ENCODE peak calls at places on chromosome 13, in five cellular contexts. A is OCI-LY7, H is bronchial epithelial cell, C is astrocyte, I is kidney. D is an unnamed sample.

GRCh38 chr13:33782631-33783030 is 35.3 kb upstream of the RFC3 start:
- DNase-seq in I (no peak), C (no peak), H (no peak), A (no peak), D (no peak)

GRCh38 chr13:32205426-32206096 is 109.6 kb downstream of the ZAR1L start:
- DNase-seq in H (no peak), I (no peak), A (no peak), C (no peak), D (no peak)

GRCh38 chr13:114008964-114009589 is 35.2 kb upstream of the C13orf46 start:
- DNase-seq in C (no peak), A (no peak), H (no peak), I (peak), D (no peak)

GRCh38 chr13:95626768-95627167 is 17.7 kb downstream of the DZIP1 start:
- DNase-seq in I (no peak), H (no peak), C (no peak), A (no peak), D (no peak)

GRCh38 chr13:79735228-79735627 is 254.3 kb downstream of the NDFIP2 start:
- DNase-seq in H (no peak), A (no peak), I (no peak), C (peak), D (peak)

GRCh38 chr13:49620170-49620621 is 8.1 kb upstream of the ARL11 start:
- DNase-seq in A (peak), H (no peak), C (no peak), I (no peak), D (no peak)

GRCh38 chr13:29704648-29705047 is 109.2 kb upstream of the SLC7A1 start:
- DNase-seq in H (no peak), C (no peak), I (no peak), A (no peak), D (peak)

GRCh38 chr13:80870186-80870585 is 529.3 kb upstream of the SPRY2 start:
- DNase-seq in A (no peak), I (no peak), C (no peak), H (peak), D (no peak)

GRCh38 chr13:32175307-32175706 is 139.9 kb downstream of the ZAR1L start:
- DNase-seq in A (no peak), I (no peak), H (no peak), C (no peak), D (peak)

GRCh38 chr13:46614582-46614981 is 61.6 kb downstream of the LRCH1 start:
- DNase-seq in A (no peak), I (no peak), H (peak), C (peak), D (no peak)

GRCh38 chr13:46617382-46617781 is 64.4 kb downstream of the LRCH1 start:
- DNase-seq in C (no peak), A (no peak), I (no peak), H (no peak), D (no peak)

GRCh38 chr13:46613409-46614049 is 60.6 kb downstream of the LRCH1 start:
- DNase-seq in I (no peak), C (no peak), A (no peak), H (no peak), D (no peak)

GRCh38 chr13:46617885-46618284 is 64.9 kb downstream of the LRCH1 start:
- DNase-seq in C (no peak), A (no peak), I (no peak), H (no peak), D (no peak)

GRCh38 chr13:46615888-46616531 is 63.0 kb downstream of the LRCH1 start:
- DNase-seq in H (no peak), A (no peak), C (no peak), I (no peak), D (no peak)
- H3K4me3 ChIP-seq in H (no peak), A (no peak), C (no peak), I (peak), D (peak)

DNA sequence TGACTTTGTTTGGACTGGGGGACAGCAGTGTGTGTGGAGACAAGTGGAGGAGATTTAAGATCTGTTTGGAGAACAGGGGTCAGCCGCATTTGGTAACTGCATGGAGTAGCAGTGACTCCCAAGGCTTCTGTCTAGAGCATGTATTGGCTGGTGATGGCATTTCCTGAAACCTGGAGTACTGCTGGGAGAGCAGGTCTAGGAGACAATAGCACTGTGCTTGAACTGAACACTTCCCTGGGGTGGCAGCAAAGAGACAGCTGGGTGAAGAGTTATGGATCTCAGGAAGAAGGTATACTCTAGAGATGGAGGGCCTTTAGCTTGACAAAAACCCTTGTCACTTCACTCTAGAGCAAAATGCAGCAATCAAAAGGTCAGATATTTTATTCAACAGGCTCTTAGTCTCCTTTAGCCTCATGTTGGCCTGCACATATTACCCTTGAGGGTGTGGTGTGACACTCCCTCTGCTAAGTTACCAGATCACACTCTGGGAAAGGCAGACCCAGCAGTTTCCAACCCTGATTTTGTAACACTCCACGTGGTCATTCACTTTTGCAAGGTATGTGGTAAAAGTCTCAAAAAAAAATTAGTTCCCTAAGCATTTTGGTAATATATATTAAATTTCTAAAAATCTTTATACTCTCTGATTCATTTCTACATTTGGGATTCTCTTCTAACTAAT is 70.2 kb downstream of the DHRS12 start:
- DNase-seq in A (no peak), I (no peak), C (no peak), H (peak), D (no peak)
- TF ChIP-seq CTCF in A (no peak), I (no peak), C (no peak), H (peak), D (peak)

GRCh38 chr13:41502676-41503075 is 45.3 kb downstream of the RGCC start:
- DNase-seq in C (no peak), H (no peak), A (peak), I (no peak), D (no peak)
- H3K4me3 ChIP-seq in C (no peak), H (no peak), A (peak), I (no peak), D (no peak)

GRCh38 chr13:28318418-28318995 is 176.4 kb downstream of the FLT1 start:
- DNase-seq in H (no peak), C (no peak), I (no peak), A (peak), D (peak)

GRCh38 chr13:28316841-28317240 is 178.1 kb downstream of the FLT1 start:
- DNase-seq in I (no peak), A (no peak), H (no peak), C (no peak), D (no peak)

GRCh38 chr13:28316129-28316528 is 177.8 kb downstream of the PAN3 start:
- DNase-seq in H (no peak), A (no peak), C (no peak), I (no peak), D (no peak)

GRCh38 chr13:28314879-28315278 is 176.5 kb downstream of the PAN3 start:
- DNase-seq in H (no peak), C (no peak), A (no peak), I (no peak), D (no peak)

GRCh38 chr13:28313579-28313978 is 175.2 kb downstream of the PAN3 start:
- DNase-seq in H (no peak), I (no peak), A (peak), C (no peak), D (peak)
- TF ChIP-seq CTCF in H (no peak), I (no peak), A (peak), C (peak), D (peak)

D was measured in AG10803.